ENCODE peak calls at places on chromosomes 5 and 9, in five cellular contexts. B, C, A, O and S are unnamed samples.

GRCh38 chr5:82354543-82354942 is 76.4 kb upstream of the RPS23 start:
- DNase-seq in C (no peak), A (no peak), O (no peak), B (no peak), S (no peak)

GRCh38 chr5:112929336-112930081 is 7.5 kb upstream of the REEP5 start:
- DNase-seq in O (no peak), C (no peak), B (no peak), A (no peak), S (no peak)

GRCh38 chr5:158899201-158899600 is 200.5 kb downstream of the EBF1 start:
- DNase-seq in A (no peak), O (no peak), C (no peak), B (no peak), S (no peak)

GRCh38 chr5:176886336-176887251 is 12.6 kb downstream of the HK3 start:
- DNase-seq in A (no peak), B (peak; percentile 27), O (peak; percentile 28), C (no peak), S (no peak)

GRCh38 chr5:174383196-174384178 is 338.0 kb downstream of the NSG2 start:
- DNase-seq in A (no peak), B (no peak), C (no peak), O (no peak), S (no peak)

GRCh38 chr5:178249191-178249989 is 16.8 kb upstream of the PHYKPL start:
- DNase-seq in C (no peak), B (no peak), O (no peak), A (no peak), S (no peak)

GRCh38 chr9:87271696-87272477 is 225.8 kb upstream of the DAPK1 start:
- DNase-seq in A (no peak), C (no peak), B (no peak), O (no peak), S (no peak)

GRCh38 chr9:121048618-121049017 is 1.5 kb downstream of the C5 start:
- DNase-seq in O (no peak), C (no peak), B (no peak), A (no peak), S (no peak)

GRCh38 chr9:79164396-79164795 is 407.4 kb upstream of the TLE4 start:
- DNase-seq in C (no peak), O (no peak), B (no peak), A (no peak), S (no peak)

GRCh38 chr9:36470891-36471290 is 70.8 kb upstream of the RNF38 start:
- DNase-seq in O (no peak), B (peak; percentile 73), A (peak; percentile 46), C (peak; percentile 41), S (no peak)

GRCh38 chr5:137743031-137743640 is 7.2 kb upstream of the KLHL3 start:
- DNase-seq in C (peak; percentile 52), O (peak; percentile 47), B (no peak), A (no peak), S (peak; percentile 74)

GRCh38 chr9:93954436-93955355 is at the start of gene BARX1:
- DNase-seq in A (no peak), B (no peak), O (no peak), C (no peak), S (no peak)

GRCh38 chr5:87413116-87413645 is 451 bp upstream of the CCNH start:
- DNase-seq in A (no peak), C (no peak), O (no peak), B (no peak), S (peak; percentile 27)

GRCh38 chr5:154086123-154086522 is 47.4 kb downstream of the MFAP3 start:
- DNase-seq in C (no peak), A (no peak), O (no peak), B (no peak), S (no peak)

GRCh38 chr5:112234000-112234399 is 185.1 kb downstream of the EPB41L4A start:
- DNase-seq in O (no peak), C (no peak), B (no peak), A (no peak), S (no peak)

GRCh38 chr5:133661389-133661788 is 49.0 kb upstream of the FSTL4 start:
- DNase-seq in A (no peak), C (no peak), O (no peak), B (no peak), S (no peak)

GRCh38 chr5:135991381-135991907 is 36.7 kb upstream of the LECT2 start:
- DNase-seq in A (no peak), O (no peak), C (no peak), B (no peak), S (no peak)

GRCh38 chr5:125229556-125229955 is 483.1 kb upstream of the ZNF608 start:
- DNase-seq in O (no peak), C (no peak), B (no peak), A (no peak), S (no peak)

GRCh38 chr5:128498844-128499455 is 39.1 kb downstream of the FBN2 start:
- DNase-seq in C (peak; percentile 71), B (no peak), A (no peak), O (no peak), S (no peak)

GRCh38 chr5:17267099-17267498 is 49.7 kb downstream of the BASP1 start:
- DNase-seq in O (no peak), B (no peak), C (no peak), A (no peak), S (no peak)

GRCh38 chr9:33676746-33677505 is 118.4 kb upstream of the PRSS3 start:
- DNase-seq in B (peak; percentile 46), C (no peak), A (peak; percentile 14), O (peak; percentile 76), S (peak; percentile 35)

GRCh38 chr9:69393425-69393824 is 68.4 kb downstream of the ENTREP1 start:
- DNase-seq in B (no peak), O (no peak), C (no peak), A (no peak), S (no peak)

GRCh38 chr9:91867740-91868139 is 82.3 kb downstream of the ROR2 start:
- DNase-seq in O (no peak), B (no peak), A (no peak), C (no peak), S (no peak)